ENCODE peak calls at places on chromosome 10, in five cellular contexts. H is adrenal gland, L is thyroid gland, N is spleen, O is esophagus squamous epithelium. Z is an unnamed sample.

GRCh38 chr10:96709525-96709924 is 10.8 kb downstream of the PIK3AP1 start:
- DNase-seq in H (no peak), O (no peak), L (no peak), N (no peak), Z (no peak)

GRCh38 chr10:5663692-5664427 is 2.5 kb downstream of the ASB13 start:
- DNase-seq in O (no peak), L (no peak), N (no peak), H (peak; percentile 51), Z (no peak)

GRCh38 chr10:60032723-60033122 is 126.4 kb upstream of the CCDC6 start:
- DNase-seq in N (no peak), L (peak; percentile 52), O (no peak), H (peak; percentile 78), Z (peak; percentile 71)

GRCh38 chr10:12221323-12222298 is 25.6 kb downstream of the CDC123 start:
- DNase-seq in N (no peak), O (no peak), H (no peak), L (no peak), Z (no peak)

GRCh38 chr10:13728898-13729535 is 142.3 kb downstream of the PRPF18 start:
- DNase-seq in H (no peak), O (no peak), L (no peak), N (no peak), Z (no peak)

GRCh38 chr10:30630571-30630970 is 1.0 kb upstream of the LYZL2 start:
- DNase-seq in N (no peak), H (no peak), O (no peak), L (no peak), Z (no peak)

GRCh38 chr10:99945286-99945685 is 64.5 kb downstream of the DNMBP start:
- DNase-seq in L (no peak), N (no peak), O (no peak), H (peak; percentile 69), Z (peak; percentile 47)

GRCh38 chr10:51915031-51915542 is 215.7 kb upstream of the CSTF2T start:
- DNase-seq in O (no peak), L (no peak), N (no peak), H (no peak), Z (no peak)

GRCh38 chr10:77264107-77264506 is 373.5 kb downstream of the KCNMA1 start:
- DNase-seq in H (no peak), O (no peak), N (no peak), L (no peak), Z (no peak)

GRCh38 chr10:98246911-98247820 is 20.8 kb downstream of the LOXL4 start:
- DNase-seq in O (no peak), H (no peak), N (no peak), L (peak; percentile 72), Z (no peak)

GRCh38 chr10:96873086-96873485 is 41.0 kb downstream of the LCOR start:
- DNase-seq in H (no peak), O (no peak), N (no peak), L (no peak), Z (no peak)

GRCh38 chr10:13891542-13892431 is 305.0 kb downstream of the PRPF18 start:
- DNase-seq in N (no peak), H (no peak), O (no peak), L (no peak), Z (no peak)

GRCh38 chr10:46326971-46327370 is 40.2 kb downstream of the ANTXRL start:
- DNase-seq in O (no peak), H (no peak), N (no peak), L (no peak), Z (no peak)

GRCh38 chr10:61781969-61782403 is 119.3 kb downstream of the CABCOCO1 start:
- DNase-seq in N (no peak), H (no peak), L (no peak), O (no peak), Z (no peak)

GRCh38 chr10:767211-767610 is 77.7 kb upstream of the DIP2C start:
- DNase-seq in L (no peak), N (no peak), H (no peak), O (no peak), Z (no peak)

GRCh38 chr10:14645239-14645960 is 129.3 kb downstream of the FAM107B start:
- DNase-seq in L (no peak), N (no peak), H (no peak), O (no peak), Z (no peak)

GRCh38 chr10:29740981-29741545 is 106.3 kb upstream of the SVIL start:
- DNase-seq in L (no peak), H (no peak), N (no peak), O (no peak), Z (no peak)

GRCh38 chr10:12728569-12728968 is 272.9 kb downstream of the CCDC3 start:
- DNase-seq in H (no peak), O (no peak), L (no peak), N (no peak), Z (no peak)

GRCh38 chr10:74825033-74825370 is 1.4 kb upstream of the KAT6B start:
- DNase-seq in L (peak; percentile 40), H (peak; percentile 66), N (peak; percentile 93), O (no peak), Z (peak; percentile 12)

GRCh38 chr10:95798307-95798850 is 42.4 kb downstream of the ENTPD1 start:
- DNase-seq in N (no peak), O (no peak), L (no peak), H (no peak), Z (no peak)

GRCh38 chr10:95183451-95184230 is 10.4 kb upstream of the ACSM6 start:
- DNase-seq in L (peak; percentile 90), N (peak; percentile 96), H (peak; percentile 85), O (peak; percentile 18), Z (peak; percentile 74)

GRCh38 chr10:21161647-21162046 is 264.5 kb upstream of the NEBL start:
- DNase-seq in H (no peak), O (no peak), L (peak; percentile 25), N (no peak), Z (no peak)

GRCh38 chr10:89651916-89652573 is 7.0 kb upstream of the PANK1 start:
- DNase-seq in N (no peak), H (no peak), O (no peak), L (no peak), Z (no peak)

GRCh38 chr10:125057158-125058001 is 103.0 kb downstream of the CTBP2 start:
- DNase-seq in H (peak; percentile 82), O (no peak), L (peak; percentile 57), N (peak; percentile 74), Z (peak; percentile 67)

GRCh38 chr10:4693967-4694366 is 132.0 kb upstream of the AKR1E2 start:
- DNase-seq in O (no peak), L (no peak), H (no peak), N (no peak), Z (no peak)

DNA sequence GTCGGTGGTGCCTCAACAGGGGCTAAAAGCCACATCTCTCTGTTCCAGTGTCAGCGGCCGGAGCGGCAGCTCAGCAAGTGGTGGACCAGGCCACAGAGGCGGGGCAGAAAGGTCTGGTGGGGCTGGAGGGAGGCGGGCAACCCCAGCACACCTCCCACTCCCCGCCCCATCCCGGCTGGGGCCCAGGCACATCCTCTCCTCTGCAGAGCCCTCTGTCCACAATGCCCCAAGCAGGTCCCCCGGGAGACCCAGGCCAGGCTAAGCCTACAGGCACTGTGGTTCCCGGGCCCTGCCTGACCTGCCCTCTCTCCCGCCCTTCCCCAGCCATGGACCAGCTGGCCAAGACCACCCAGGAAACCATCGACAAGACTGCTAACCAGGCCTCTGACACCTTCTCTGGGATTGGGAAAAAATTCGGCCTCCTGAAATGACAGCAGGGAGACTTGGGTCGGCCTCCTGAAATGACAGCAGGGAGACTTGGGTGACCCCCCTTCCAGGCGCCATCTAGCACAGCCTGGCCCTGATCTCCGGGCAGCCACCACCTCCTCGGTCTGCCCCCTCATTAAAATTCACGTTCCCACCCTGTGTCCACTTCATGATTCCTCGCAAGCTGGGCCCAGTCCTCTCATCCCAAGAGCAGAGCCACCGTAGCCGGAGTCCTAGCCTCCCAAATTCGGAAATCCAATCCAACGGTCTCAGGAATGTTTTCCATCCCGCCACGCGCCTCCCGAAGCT is 2.0 kb downstream of the ADIRF start:
- DNase-seq in H (peak; percentile 83), L (peak; percentile 56), O (no peak), N (peak; percentile 88), Z (peak; percentile 63)
- TF ChIP-seq POLR2A in H (peak; percentile 47), L (no peak), O (peak; percentile 73), N (no peak), Z (peak; percentile 21)

DNA sequence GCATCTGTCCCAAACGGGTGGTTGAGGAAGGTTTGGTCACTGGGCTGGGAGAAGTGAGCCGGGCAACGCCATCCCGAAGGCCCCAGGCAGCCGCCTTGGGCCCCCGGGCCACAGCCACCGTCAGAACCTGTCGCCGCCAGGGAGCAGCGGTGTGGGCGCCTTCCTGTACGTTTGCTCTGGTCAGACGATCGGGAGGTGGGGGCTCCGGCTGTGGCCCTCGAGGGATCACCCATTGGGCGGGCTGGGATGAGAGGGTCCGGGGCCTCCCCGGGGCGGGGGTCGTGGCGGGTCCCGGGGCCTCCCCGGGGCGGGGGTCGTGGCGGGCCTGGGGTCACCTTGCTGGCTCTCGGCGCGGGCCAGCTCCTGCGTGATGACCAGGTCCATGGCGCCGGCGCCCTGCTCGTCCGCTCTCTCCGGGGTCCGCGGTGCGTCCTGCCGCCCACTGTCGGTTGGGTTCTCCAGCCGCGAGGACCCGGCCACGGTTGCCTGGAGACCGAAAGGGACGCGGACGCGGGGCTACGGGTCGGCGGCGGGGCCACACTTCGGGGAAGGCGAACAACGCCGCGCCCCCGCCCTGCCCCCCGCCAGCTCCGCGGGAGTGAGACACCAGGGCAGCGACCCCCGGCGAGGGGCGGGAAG is at the start of gene CFAP46:
- DNase-seq in L (peak; percentile 75), N (peak; percentile 85), O (no peak), H (peak; percentile 79), Z (peak; percentile 29)
- H3K4me3 ChIP-seq in L (peak within 1 kb of the TSS; percentile 54), N (peak within 1 kb of the TSS; percentile 41), O (peak within 1 kb of the TSS; percentile 67), H (no peak within 1 kb of the TSS), Z (peak within 1 kb of the TSS; percentile 39)

GRCh38 chr10:129465796-129466702 is 992 bp upstream of the MGMT start:
- DNase-seq in H (no peak), O (no peak), N (peak; percentile 78), L (no peak), Z (no peak)

GRCh38 chr10:129464251-129464650 is 2.8 kb upstream of the MGMT start:
- DNase-seq in N (peak; percentile 70), O (no peak), H (no peak), L (no peak), Z (no peak)

GRCh38 chr10:129467346-129468119 is 492 bp downstream of the MGMT start:
- DNase-seq in H (peak; percentile 55), L (peak; percentile 29), N (no peak), O (no peak), Z (no peak)

GRCh38 chr10:129468187-129468586 is 1.1 kb downstream of the MGMT start:
- DNase-seq in O (no peak), H (no peak), L (no peak), N (peak; percentile 64), Z (no peak)

DNA sequence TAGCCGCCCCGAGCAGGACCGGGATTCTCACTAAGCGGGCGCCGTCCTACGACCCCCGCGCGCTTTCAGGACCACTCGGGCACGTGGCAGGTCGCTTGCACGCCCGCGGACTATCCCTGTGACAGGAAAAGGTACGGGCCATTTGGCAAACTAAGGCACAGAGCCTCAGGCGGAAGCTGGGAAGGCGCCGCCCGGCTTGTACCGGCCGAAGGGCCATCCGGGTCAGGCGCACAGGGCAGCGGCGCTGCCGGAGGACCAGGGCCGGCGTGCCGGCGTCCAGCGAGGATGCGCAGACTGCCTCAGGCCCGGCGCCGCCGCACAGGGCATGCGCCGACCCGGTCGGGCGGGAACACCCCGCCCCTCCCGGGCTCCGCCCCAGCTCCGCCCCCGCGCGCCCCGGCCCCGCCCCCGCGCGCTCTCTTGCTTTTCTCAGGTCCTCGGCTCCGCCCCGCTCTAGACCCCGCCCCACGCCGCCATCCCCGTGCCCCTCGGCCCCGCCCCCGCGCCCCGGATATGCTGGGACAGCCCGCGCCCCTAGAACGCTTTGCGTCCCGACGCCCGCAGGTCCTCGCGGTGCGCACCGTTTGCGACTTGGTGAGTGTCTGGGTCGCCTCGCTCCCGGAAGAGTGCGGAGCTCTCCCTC is at the start of gene MGMT:
- DNase-seq in N (peak; percentile 99), H (peak; percentile 97), O (peak; percentile 72), L (peak; percentile 95), Z (peak; percentile 93)
- H3K4me1 ChIP-seq in N (peaks cover 35% of the 10 kb centered on the region), H (peaks cover 13% of the 10 kb centered on the region), O (peaks cover 12% of the 10 kb centered on the region), L (peaks cover 11% of the 10 kb centered on the region), Z (no peaks in the 10 kb centered on the region)

GRCh38 chr10:110304780-110305421 is at the start of gene SMNDC1:
- DNase-seq in L (peak; percentile 98), H (peak; percentile 100), N (peak; percentile 98), O (peak; percentile 81), Z (peak; percentile 99)
- TF ChIP-seq POLR2A in L (no peak), H (peak; percentile 82), N (peak; percentile 81), O (no peak), Z (peak; percentile 73)

Z was measured in prostate gland.